ENCODE peak calls at places on chromosomes 13 and 19, in nine cellular contexts. N is upper lobe of right lung, Y is IMR-90, M is lower leg skin, V is fibroblast of mammary gland, S is fibroblast of lung, L is fibroblast of pulmonary artery, E is AG09309, I is cardiac muscle cell. J is an unnamed sample.

GRCh38 chr19:16836115-16836905 is 7.1 kb downstream of the SIN3B start:
- DNase-seq in I (no peak), M (no peak), Y (peak), L (no peak), N (no peak), V (peak), E (no peak), S (no peak), J (peak)

GRCh38 chr19:10155834-10156233 is 36.1 kb upstream of the EIF3G start:
- DNase-seq in S (peak), N (no peak), V (peak), I (no peak), L (peak), M (no peak), E (no peak), Y (peak), J (no peak)

GRCh38 chr13:93199856-93200255 is 26.8 kb upstream of the GPC6 start:
- DNase-seq in M (no peak), L (no peak), Y (no peak), V (no peak), N (no peak), S (no peak), I (no peak), E (no peak), J (no peak)

GRCh38 chr13:111037838-111038397 is 77.2 kb upstream of the ARHGEF7 start:
- DNase-seq in N (no peak), S (no peak), Y (no peak), M (peak), V (peak), E (no peak), I (no peak), L (no peak), J (no peak)

GRCh38 chr13:83496501-83496900 is 385.8 kb downstream of the SLITRK1 start:
- DNase-seq in L (no peak), Y (no peak), N (no peak), V (no peak), E (no peak), M (no peak), I (no peak), S (no peak), J (no peak)

GRCh38 chr13:106565127-106565775 is 2.7 kb downstream of the ARGLU1 start:
- DNase-seq in N (no peak), V (no peak), L (no peak), E (no peak), S (no peak), I (no peak), Y (no peak), M (no peak), J (no peak)

GRCh38 chr13:73416093-73416492 is 357.3 kb downstream of the KLF5 start:
- DNase-seq in V (no peak), E (no peak), S (no peak), Y (no peak), N (no peak), M (no peak), L (no peak), I (no peak), J (no peak)

GRCh38 chr13:38657191-38657590 is 29.7 kb upstream of the FREM2 start:
- DNase-seq in N (no peak), Y (peak), L (peak), M (no peak), E (no peak), S (peak), I (no peak), V (peak), J (no peak)

GRCh38 chr13:53144826-53145225 is 116.2 kb downstream of the OLFM4 start:
- DNase-seq in I (no peak), S (no peak), L (no peak), V (no peak), M (no peak), Y (no peak), E (no peak), N (no peak), J (no peak)

GRCh38 chr19:5249526-5249925 is 91.1 kb downstream of the PTPRS start:
- DNase-seq in N (no peak), L (no peak), E (no peak), V (no peak), M (no peak), Y (no peak), I (no peak), S (no peak), J (no peak)

GRCh38 chr19:48351341-48351752 is 12.4 kb downstream of the TMEM143 start:
- DNase-seq in Y (peak), N (peak), M (peak), V (peak), E (no peak), I (peak), L (peak), S (peak), J (peak)

GRCh38 chr13:90238433-90238832 is 1109.1 kb upstream of the MIR17HG start:
- DNase-seq in M (no peak), I (no peak), N (no peak), Y (no peak), E (no peak), S (peak), L (peak), V (no peak), J (no peak)

GRCh38 chr19:21765151-21765550 is 2.2 kb downstream of the ZNF100 start:
- DNase-seq in Y (no peak), N (no peak), S (no peak), L (no peak), M (no peak), E (no peak), I (no peak), V (peak), J (no peak)

GRCh38 chr13:73842621-73843020 is 291.6 kb downstream of the KLF12 start:
- DNase-seq in N (no peak), S (no peak), M (no peak), E (no peak), Y (peak), L (peak), I (no peak), V (no peak), J (no peak)

GRCh38 chr13:24511019-24511823 is 1.4 kb downstream of the PARP4 start:
- DNase-seq in Y (peak), L (peak), M (no peak), N (no peak), I (no peak), V (peak), S (peak), E (peak), J (no peak)

GRCh38 chr19:50639121-50640112 is at the start of gene SYT3:
- DNase-seq in Y (peak), V (peak), L (peak), S (peak), M (no peak), I (peak), N (peak), E (no peak), J (peak)

GRCh38 chr19:5358173-5358800 is 17.7 kb upstream of the PTPRS start:
- DNase-seq in I (peak), S (no peak), Y (peak), L (peak), N (no peak), E (no peak), M (no peak), V (peak), J (no peak)

GRCh38 chr19:48806818-48807589 is 3.8 kb downstream of the BCAT2 start:
- DNase-seq in E (no peak), M (no peak), I (peak), Y (peak), V (peak), N (no peak), L (peak), S (peak), J (no peak)

GRCh38 chr19:4744451-4745170 is 21.0 kb upstream of the DPP9 start:
- DNase-seq in N (no peak), I (no peak), V (peak), S (peak), E (peak), Y (peak), M (no peak), L (peak), J (no peak)

GRCh38 chr13:45658586-45659235 is 43.2 kb upstream of the ERICH6B start:
- DNase-seq in E (peak), I (no peak), S (no peak), L (peak), V (peak), M (no peak), N (no peak), Y (peak), J (no peak)

GRCh38 chr13:79780240-79780639 is 299.3 kb downstream of the NDFIP2 start:
- DNase-seq in E (no peak), V (peak), M (no peak), Y (peak), L (peak), N (no peak), I (no peak), S (peak), J (no peak)

GRCh38 chr19:51097166-51097736 is 11.0 kb downstream of the CTU1 start:
- DNase-seq in M (no peak), L (peak), S (peak), N (peak), Y (peak), V (peak), I (peak), E (no peak), J (peak)

GRCh38 chr19:45419396-45419795 is 4.3 kb downstream of the ERCC1 start:
- DNase-seq in N (peak), E (no peak), I (no peak), S (no peak), V (no peak), L (no peak), M (no peak), Y (no peak), J (no peak)

GRCh38 chr19:50516859-50517703 is 3.4 kb upstream of the ASPDH start:
- DNase-seq in E (no peak), L (no peak), Y (no peak), N (no peak), I (no peak), V (no peak), S (no peak), M (no peak), J (peak)

GRCh38 chr13:71864981-71865857 is 1.8 kb downstream of the DACH1 start:
- DNase-seq in N (peak), I (peak), L (no peak), V (no peak), S (peak), M (peak), Y (no peak), E (no peak), J (peak)

GRCh38 chr19:18637644-18638630 is 1.1 kb downstream of the KLHL26 start:
- DNase-seq in N (no peak), I (no peak), M (no peak), V (no peak), E (no peak), S (no peak), L (no peak), Y (no peak), J (no peak)

GRCh38 chr19:15283141-15283885 is 49.0 kb downstream of the BRD4 start:
- DNase-seq in L (peak), E (no peak), I (peak), M (no peak), V (peak), N (no peak), Y (peak), S (peak), J (no peak)

GRCh38 chr13:67023088-67023893 is 206.8 kb downstream of the PCDH9 start:
- DNase-seq in V (peak), I (no peak), S (peak), N (no peak), M (no peak), L (peak), E (peak), Y (peak), J (no peak)

GRCh38 chr13:23608704-23609413 is 38.6 kb downstream of the TNFRSF19 start:
- DNase-seq in V (peak), M (no peak), S (peak), N (no peak), I (no peak), E (no peak), Y (peak), L (no peak), J (peak)

GRCh38 chr19:29823581-29824330 is 12.0 kb downstream of the CCNE1 start:
- DNase-seq in S (no peak), N (peak), L (no peak), M (no peak), E (no peak), V (no peak), I (no peak), Y (no peak), J (peak)

GRCh38 chr13:84845875-84846619 is 953.2 kb downstream of the SLITRK6 start:
- DNase-seq in Y (no peak), S (no peak), V (no peak), E (no peak), M (no peak), I (no peak), L (no peak), N (no peak), J (no peak)

GRCh38 chr19:45469132-45469834 is 1.5 kb downstream of the FOSB start:
- DNase-seq in E (peak), S (peak), I (peak), L (peak), N (peak), Y (peak), M (peak), V (peak), J (peak)

GRCh38 chr13:23674795-23675640 is 104.8 kb downstream of the TNFRSF19 start:
- DNase-seq in M (no peak), Y (peak), V (peak), N (no peak), L (peak), S (peak), I (no peak), E (peak), J (no peak)

GRCh38 chr19:32291876-32292275 is 53.5 kb upstream of the ZNF507 start:
- DNase-seq in Y (no peak), V (no peak), M (no peak), S (no peak), I (no peak), N (no peak), E (no peak), L (no peak), J (no peak)

GRCh38 chr19:53659292-53659691 is 27.5 kb downstream of the DPRX start:
- DNase-seq in S (no peak), N (no peak), L (peak), Y (no peak), E (no peak), V (no peak), I (peak), M (no peak), J (no peak)

GRCh38 chr13:47175172-47175806 is 278.4 kb upstream of the HTR2A start:
- DNase-seq in S (peak), E (peak), Y (peak), M (no peak), V (peak), L (peak), N (no peak), I (no peak), J (no peak)

DNA sequence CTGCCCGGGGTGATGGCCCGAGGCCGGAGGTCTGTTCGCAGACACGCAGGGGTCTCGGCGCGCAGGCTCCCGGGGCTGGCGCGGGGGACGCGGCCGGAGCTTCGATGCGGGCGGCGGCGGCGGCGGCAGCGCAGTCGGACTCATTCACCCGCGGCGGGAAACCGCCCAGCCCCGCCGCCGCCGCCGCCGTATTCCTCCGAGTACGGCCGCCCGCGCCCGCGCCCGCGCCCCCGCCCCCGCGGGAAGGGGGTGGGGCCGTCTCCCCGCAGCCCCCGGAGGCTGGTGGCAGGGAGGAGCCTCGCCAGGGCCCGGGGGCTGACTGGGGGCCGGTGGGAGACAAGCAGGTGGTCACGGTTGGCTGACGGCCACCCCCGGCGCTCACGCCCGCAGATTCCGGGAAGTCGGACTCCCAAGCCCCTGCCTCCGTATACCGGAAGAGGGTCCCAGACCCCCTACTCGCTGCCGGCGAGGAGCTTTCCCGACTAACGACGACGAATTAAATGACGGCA is at the start of gene C2CD4C:
- DNase-seq in Y (no peak), V (no peak), E (no peak), S (no peak), L (no peak), M (peak), I (peak), N (peak), J (peak)
- H3K4me3 ChIP-seq in Y (peak), V (no peak), E (no peak), S (peak), L (peak), M (peak), I (peak), N (peak), J (peak)

GRCh38 chr19:35155981-35156672 is 1.6 kb downstream of the FXYD5 start:
- DNase-seq in S (no peak), M (no peak), I (no peak), Y (no peak), V (no peak), N (no peak), L (no peak), E (no peak), J (no peak)

GRCh38 chr19:35154535-35155406 is at the start of gene FXYD5:
- DNase-seq in I (no peak), L (peak), V (peak), Y (peak), E (peak), M (peak), S (peak), N (peak), J (peak)

GRCh38 chr19:35153701-35154534 is 617 bp upstream of the FXYD5 start:
- DNase-seq in L (peak), V (no peak), M (no peak), S (no peak), N (peak), I (peak), E (no peak), Y (no peak), J (peak)

GRCh38 chr19:35156673-35157014 is 2.1 kb downstream of the FXYD5 start:
- DNase-seq in I (no peak), L (no peak), N (no peak), V (no peak), Y (no peak), E (no peak), S (no peak), M (no peak), J (no peak)

DNA sequence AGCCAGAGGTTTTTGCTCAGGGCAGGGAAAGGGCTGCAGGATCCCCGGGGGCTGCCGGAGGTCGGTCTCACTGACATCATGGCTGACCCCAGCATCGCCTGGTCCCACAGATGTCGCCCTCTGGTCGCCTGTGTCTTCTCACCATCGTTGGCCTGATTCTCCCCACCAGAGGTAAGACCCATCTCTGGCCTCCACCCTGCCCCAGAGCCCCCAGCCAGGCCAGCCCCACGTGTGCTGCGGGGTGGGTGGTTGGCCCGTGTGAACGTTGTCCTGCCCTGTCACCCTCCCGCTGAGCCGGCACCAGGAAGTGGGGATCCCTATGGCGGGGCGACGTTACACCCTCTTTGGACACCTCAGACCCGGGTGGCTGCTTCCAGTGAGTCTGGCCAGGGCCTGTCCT is 906 bp downstream of the FXYD5 start:
- DNase-seq in V (no peak), S (no peak), Y (no peak), L (no peak), N (no peak), E (no peak), I (no peak), M (no peak), J (no peak)
- H3K4me3 ChIP-seq in V (peak), S (peak), Y (peak), L (peak), N (peak), E (peak), I (peak), M (peak), J (peak)

DNA sequence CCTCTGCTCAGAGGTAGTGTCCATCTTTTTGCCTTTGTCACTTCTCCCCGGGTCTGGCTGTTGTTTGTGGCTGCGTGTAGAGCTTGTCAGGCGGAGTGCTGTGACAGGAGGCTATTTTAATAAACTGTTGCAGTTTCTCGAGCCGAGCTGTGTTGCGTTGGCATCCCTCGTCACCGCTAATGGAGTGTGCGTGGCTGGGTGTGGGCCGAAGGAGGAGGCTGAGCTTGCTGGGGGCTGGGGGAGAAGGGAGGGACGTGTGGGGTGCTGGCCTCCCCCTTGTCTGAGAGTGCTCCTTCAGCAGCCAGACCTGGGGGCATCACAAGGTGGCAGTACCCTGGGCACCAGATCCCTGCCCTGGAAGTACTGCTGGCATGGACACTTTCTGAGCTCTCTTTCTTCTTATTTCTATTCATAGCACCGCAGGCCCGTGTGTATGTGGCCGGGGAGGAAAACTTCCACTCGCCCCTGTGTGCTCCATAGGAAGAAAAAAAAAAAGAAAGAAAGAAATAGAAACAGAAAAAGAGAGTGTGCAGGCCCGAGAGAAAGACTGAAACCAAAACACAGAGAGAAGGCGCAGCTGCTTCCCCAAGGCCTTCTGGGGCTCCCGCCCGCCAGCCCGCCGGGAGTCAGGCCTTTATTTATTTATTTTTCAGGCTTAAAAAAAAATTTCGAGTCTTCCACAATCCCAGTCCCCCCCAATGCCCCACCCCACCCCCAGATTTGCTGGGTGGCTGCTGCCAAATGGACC is 27.0 kb downstream of the NFIX start:
- DNase-seq in N (no peak), L (no peak), E (no peak), V (peak), M (no peak), I (no peak), Y (peak), S (peak), J (peak)
- H3K4me3 ChIP-seq in N (peak), L (peak), E (peak), V (peak), M (no peak), I (no peak), Y (peak), S (peak), J (peak)

DNA sequence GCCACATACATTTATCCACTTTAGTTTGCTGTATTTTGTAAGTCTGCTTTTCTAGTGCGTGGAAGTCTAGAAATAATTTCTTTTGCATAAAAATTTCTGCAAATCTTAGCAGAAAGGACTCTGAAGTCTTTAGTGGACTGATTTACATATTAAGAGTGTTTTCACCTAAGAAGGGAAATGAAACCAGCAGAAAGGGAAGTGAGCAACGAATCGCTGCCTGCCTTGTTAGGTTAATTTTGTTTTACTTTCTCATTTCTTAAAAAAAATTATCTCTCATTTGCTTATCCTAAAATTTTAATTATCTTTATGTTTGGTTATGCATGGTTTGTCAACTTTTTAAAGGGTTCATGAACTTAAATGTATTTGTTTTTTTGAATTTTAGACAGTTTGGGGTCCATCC is 767 bp upstream of the GPR18 start:
- DNase-seq in E (no peak), V (no peak), M (no peak), I (no peak), L (no peak), S (no peak), Y (no peak), N (no peak), J (no peak)
- H3K4me3 ChIP-seq in E (no peak), V (no peak), M (no peak), I (no peak), L (no peak), S (no peak), Y (no peak), N (no peak), J (no peak)

GRCh38 chr19:33554821-33555220 is 33.2 kb upstream of the PEPD start:
- DNase-seq in L (no peak), Y (no peak), M (no peak), S (no peak), I (no peak), V (no peak), N (peak), E (no peak), J (no peak)
- H3K4me3 ChIP-seq in L (no peak), Y (no peak), M (no peak), S (no peak), I (no peak), V (no peak), N (no peak), E (no peak), J (no peak)

J was measured in lower lobe of right lung.